ENCODE peak calls at places on chromosome 4, in six cellular contexts. F is NCI-H2081; B is OCI-LY7; M is choroid plexus epithelial cell; R is cerebellar cortex; X is effector memory CD8-positive, alpha-beta T cell. U is an unnamed sample.

GRCh38 chr4:4182835-4183568 is 43.7 kb downstream of the OTOP1 start:
- DNase-seq in F (no peak), B (peak), M (peak), R (no peak), X (no peak), U (peak)

GRCh38 chr4:116400480-116400879 is 684.9 kb downstream of the TRAM1L1 start:
- DNase-seq in F (no peak), B (no peak), M (peak), R (no peak), X (no peak), U (no peak)

GRCh38 chr4:95580226-95580625 is 31.5 kb upstream of the UNC5C start:
- DNase-seq in F (no peak), B (no peak), M (no peak), R (no peak), X (no peak), U (no peak)

GRCh38 chr4:99394913-99395312 is 40.2 kb downstream of the ADH7 start:
- DNase-seq in F (no peak), B (no peak), M (no peak), R (no peak), X (no peak), U (no peak)

GRCh38 chr4:47836655-47837581 is 949 bp downstream of the CORIN start:
- DNase-seq in F (peak), B (peak), M (peak), R (peak), X (peak), U (peak)

GRCh38 chr4:74038161-74039064 is at the start of gene CXCL3:
- DNase-seq in F (peak), B (no peak), M (peak), R (no peak), X (no peak), U (peak)

GRCh38 chr4:128289523-128290158 is 2.0 kb upstream of the PGRMC2 start:
- DNase-seq in F (no peak), B (no peak), M (no peak), R (no peak), X (no peak), U (no peak)

GRCh38 chr4:8117278-8117682 is 41.3 kb downstream of the ABLIM2 start:
- DNase-seq in F (no peak), B (peak), M (peak), R (peak), X (peak), U (no peak)

GRCh38 chr4:48095441-48095840 is 38.6 kb downstream of the TXK start:
- DNase-seq in F (no peak), B (no peak), M (no peak), R (no peak), X (no peak), U (no peak)

GRCh38 chr4:69470561-69470960 is 25.1 kb downstream of the UGT2B4 start:
- DNase-seq in F (no peak), B (no peak), M (no peak), R (no peak), X (no peak), U (no peak)

GRCh38 chr4:180057198-180057821 is 2185.9 kb upstream of the TENM3 start:
- DNase-seq in F (peak), B (no peak), M (no peak), R (peak), X (no peak), U (no peak)

GRCh38 chr4:64897683-64898082 is 488.4 kb upstream of the TECRL start:
- DNase-seq in F (no peak), B (no peak), M (no peak), R (no peak), X (no peak), U (no peak)

GRCh38 chr4:111204807-111205206 is 581.9 kb upstream of the PITX2 start:
- DNase-seq in F (no peak), B (no peak), M (no peak), R (no peak), X (no peak), U (no peak)

GRCh38 chr4:151687021-151687640 is 73.7 kb downstream of the GATB start:
- DNase-seq in F (no peak), B (no peak), M (no peak), R (peak), X (no peak), U (no peak)

GRCh38 chr4:124631760-124632159 is 80.8 kb downstream of the ANKRD50 start:
- DNase-seq in F (no peak), B (no peak), M (peak), R (no peak), X (no peak), U (no peak)

GRCh38 chr4:150240011-150240410 is 161.8 kb downstream of the DCLK2 start:
- DNase-seq in F (no peak), B (no peak), M (no peak), R (no peak), X (no peak), U (no peak)

U was measured in neural crest cell.